ENCODE peak calls at places on chromosomes 12 and 14, in nine cellular contexts. W is GM12865, N is cardiac fibroblast, O is AG04449, Z is hepatocyte, Y is mesendoderm, Q is fibroblast of lung, L is kidney, X is astrocyte of the spinal cord. H is an unnamed sample.

GRCh38 chr14:23951590-23952143 is 1.9 kb upstream of the DHRS4 start:
- DNase-seq in W (no peak), N (no peak), O (no peak), Z (no peak), Y (peak; percentile 32), Q (no peak), L (no peak), X (no peak), H (peak; percentile 48)

GRCh38 chr12:96776908-96777307 is 130.1 kb upstream of the NEDD1 start:
- DNase-seq in W (no peak), N (no peak), O (no peak), Z (no peak), Y (no peak), Q (no peak), L (no peak), X (no peak), H (no peak)

GRCh38 chr12:52924764-52925716 is 20.2 kb upstream of the KRT8 start:
- DNase-seq in W (no peak), N (peak; percentile 89), O (peak; percentile 86), Z (peak; percentile 88), Y (peak; percentile 94), Q (peak; percentile 12), L (no peak), X (peak; percentile 81), H (peak; percentile 31)

GRCh38 chr12:100110276-100110675 is 32.4 kb downstream of the BLTP3B start:
- DNase-seq in W (no peak), N (no peak), O (no peak), Z (no peak), Y (no peak), Q (no peak), L (no peak), X (no peak), H (no peak)

GRCh38 chr14:99476864-99477263 is 3.8 kb downstream of the SETD3 start:
- DNase-seq in W (no peak), N (no peak), O (no peak), Z (no peak), Y (no peak), Q (no peak), L (no peak), X (no peak), H (no peak)

GRCh38 chr12:65930114-65930828 is 106.0 kb downstream of the HMGA2 start:
- DNase-seq in W (no peak), N (no peak), O (no peak), Z (no peak), Y (no peak), Q (no peak), L (no peak), X (no peak), H (no peak)

GRCh38 chr14:103625361-103626095 is 3.5 kb upstream of the KLC1 start:
- DNase-seq in W (peak; percentile 60), N (no peak), O (no peak), Z (no peak), Y (no peak), Q (no peak), L (no peak), X (no peak), H (peak; percentile 16)

GRCh38 chr14:101881426-101881825 is 82.9 kb upstream of the DYNC1H1 start:
- DNase-seq in W (no peak), N (no peak), O (no peak), Z (no peak), Y (no peak), Q (no peak), L (no peak), X (no peak), H (no peak)

GRCh38 chr12:3651585-3652424 is 101.1 kb downstream of the CRACR2A start:
- DNase-seq in W (no peak), N (no peak), O (no peak), Z (no peak), Y (peak; percentile 65), Q (peak; percentile 6), L (no peak), X (peak; percentile 6), H (no peak)

GRCh38 chr14:67541448-67542387 is 8.6 kb downstream of the PLEKHH1 start:
- DNase-seq in W (no peak), N (no peak), O (no peak), Z (peak; percentile 87), Y (peak; percentile 83), Q (no peak), L (no peak), X (no peak), H (peak; percentile 67)

GRCh38 chr12:79927772-79928474 is 7.0 kb downstream of the PPP1R12A start:
- DNase-seq in W (peak; percentile 81), N (no peak), O (no peak), Z (no peak), Y (no peak), Q (no peak), L (no peak), X (no peak), H (no peak)

GRCh38 chr12:53996886-53997217 is 3.1 kb upstream of the HOXC9 start:
- DNase-seq in W (no peak), N (no peak), O (no peak), Z (no peak), Y (no peak), Q (no peak), L (no peak), X (no peak), H (no peak)

GRCh38 chr12:113405687-113406086 is 2.0 kb upstream of the SDS start:
- DNase-seq in W (peak; percentile 63), N (no peak), O (no peak), Z (no peak), Y (no peak), Q (no peak), L (no peak), X (no peak), H (no peak)

DNA sequence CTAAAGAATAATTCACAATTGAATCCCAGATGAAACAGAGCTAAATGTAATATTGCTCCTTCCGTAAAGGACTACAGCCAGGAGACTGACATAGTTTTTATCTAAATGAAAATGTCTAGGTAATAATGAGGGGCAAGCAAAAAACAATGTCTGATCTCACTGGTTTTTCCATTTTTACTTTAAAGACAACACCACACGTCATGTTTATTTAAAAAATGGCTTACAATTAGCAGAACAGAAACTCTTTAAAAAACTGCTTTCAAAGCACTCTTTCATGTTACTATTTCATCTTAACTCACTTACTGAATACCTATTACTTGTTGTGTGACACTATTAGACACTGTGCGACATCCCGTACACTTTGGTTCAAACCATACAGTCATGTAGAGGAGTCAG is 9.2 kb downstream of the BTBD7 start:
- DNase-seq in W (no peak), N (no peak), O (no peak), Z (no peak), Y (no peak), Q (no peak), L (no peak), X (no peak), H (no peak)
- H3K4me3 ChIP-seq in W (no peak overlapping the region), N (no peak overlapping the region), O (no peak overlapping the region), Z (no peak overlapping the region), Y (no peak overlapping the region), Q (no peak overlapping the region), L (no peak overlapping the region), X (no peak overlapping the region), H (no peak overlapping the region)

GRCh38 chr14:74618078-74618952 is 6.3 kb upstream of the LTBP2 start:
- DNase-seq in W (peak; percentile 43), N (peak; percentile 74), O (no peak), Z (no peak), Y (peak; percentile 70), Q (peak; percentile 70), L (no peak), X (peak; percentile 80), H (no peak)
- H3K4me3 ChIP-seq in W (no peak overlapping the region), N (peak overlapping the region; percentile 8), O (no peak overlapping the region), Z (no peak overlapping the region), Y (no peak overlapping the region), Q (no peak overlapping the region), L (no peak overlapping the region), X (no peak overlapping the region), H (no peak overlapping the region)

GRCh38 chr12:46259713-46260112 is 9.1 kb downstream of the SLC38A1 start:
- DNase-seq in W (no peak), N (no peak), O (no peak), Z (no peak), Y (no peak), Q (no peak), L (no peak), X (no peak), H (no peak)
- H3K4me3 ChIP-seq in W (no peak overlapping the region), N (no peak overlapping the region), O (no peak overlapping the region), Z (no peak overlapping the region), Y (no peak overlapping the region), Q (no peak overlapping the region), L (no peak overlapping the region), X (no peak overlapping the region), H (no peak overlapping the region)

GRCh38 chr14:94539181-94539580 is 22.1 kb upstream of the SERPINA4 start:
- DNase-seq in W (no peak), N (no peak), O (no peak), Z (no peak), Y (no peak), Q (no peak), L (no peak), X (no peak), H (no peak)

GRCh38 chr14:94541234-94541975 is 19.8 kb upstream of the SERPINA4 start:
- DNase-seq in W (no peak), N (peak; percentile 10), O (no peak), Z (no peak), Y (no peak), Q (no peak), L (no peak), X (no peak), H (no peak)

GRCh38 chr14:94542111-94542810 is 19.0 kb upstream of the SERPINA4 start:
- DNase-seq in W (peak; percentile 57), N (peak; percentile 43), O (peak; percentile 9), Z (no peak), Y (no peak), Q (no peak), L (no peak), X (peak; percentile 40), H (no peak)

GRCh38 chr14:94538070-94538740 is 23.0 kb upstream of the SERPINA4 start:
- DNase-seq in W (peak; percentile 72), N (no peak), O (no peak), Z (no peak), Y (no peak), Q (no peak), L (no peak), X (no peak), H (no peak)

GRCh38 chr14:94540031-94540794 is 21.0 kb upstream of the SERPINA4 start:
- DNase-seq in W (peak; percentile 61), N (peak; percentile 77), O (no peak), Z (no peak), Y (no peak), Q (peak; percentile 14), L (no peak), X (peak; percentile 58), H (no peak)
- H3K4me3 ChIP-seq in W (no peak overlapping the region), N (no peak overlapping the region), O (no peak overlapping the region), Z (no peak overlapping the region), Y (no peak overlapping the region), Q (no peak overlapping the region), L (no peak overlapping the region), X (no peak overlapping the region), H (no peak overlapping the region)

H was measured in H7.